ENCODE peak calls at places on chromosomes 1 and 21, in nine cellular contexts. V, A, S, W, I, R, Y, C and K are unnamed samples.

GRCh38 chr21:46191257-46191685 is 7.0 kb upstream of the SPATC1L start:
- DNase-seq in C (peak; percentile 68), Y (no peak), V (peak; percentile 21), W (no peak), I (peak; percentile 11), R (no peak), A (peak; percentile 91), S (peak; percentile 85), K (no peak)

GRCh38 chr1:161725888-161726630 is 4.7 kb downstream of the FCRLB start:
- DNase-seq in Y (peak; percentile 30), W (peak; percentile 53), S (peak; percentile 59), A (peak; percentile 21), C (peak; percentile 80), I (peak; percentile 69), V (peak; percentile 48), R (peak; percentile 66), K (peak; percentile 60)

GRCh38 chr1:200771625-200772555 is 33.2 kb downstream of the CAMSAP2 start:
- DNase-seq in W (no peak), S (peak; percentile 25), V (no peak), C (no peak), I (peak; percentile 21), Y (peak; percentile 65), A (no peak), R (no peak), K (peak; percentile 81)

GRCh38 chr1:177448652-177449351 is 278.0 kb downstream of the BRINP2 start:
- DNase-seq in C (no peak), V (no peak), S (peak; percentile 26), A (peak; percentile 4), R (no peak), I (no peak), W (no peak), Y (no peak), K (no peak)

GRCh38 chr1:198258491-198258890 is 101.7 kb downstream of the NEK7 start:
- DNase-seq in V (no peak), Y (no peak), S (peak; percentile 92), W (no peak), R (no peak), C (no peak), A (peak; percentile 68), I (no peak), K (peak; percentile 77)

GRCh38 chr1:75330633-75331032 is 196.4 kb downstream of the LHX8 start:
- DNase-seq in S (peak; percentile 6), R (no peak), C (no peak), W (no peak), A (no peak), I (peak; percentile 7), V (no peak), Y (no peak), K (no peak)

GRCh38 chr1:34101151-34101550 is 63.9 kb downstream of the CSMD2 start:
- DNase-seq in I (no peak), Y (no peak), S (peak; percentile 17), R (no peak), A (peak; percentile 84), V (no peak), C (no peak), W (no peak), K (peak; percentile 29)

GRCh38 chr21:31184462-31184861 is 146.2 kb upstream of the KRTAP19-8 start:
- DNase-seq in V (no peak), Y (no peak), R (no peak), W (no peak), S (no peak), A (no peak), I (no peak), C (no peak), K (no peak)

GRCh38 chr1:178690496-178690895 is 34.5 kb upstream of the RALGPS2 start:
- DNase-seq in C (no peak), Y (no peak), R (no peak), A (no peak), S (no peak), W (no peak), I (no peak), V (no peak), K (no peak)

GRCh38 chr1:8347635-8348034 is 29.7 kb downstream of the SLC45A1 start:
- DNase-seq in V (no peak), W (no peak), C (no peak), I (no peak), R (no peak), Y (no peak), S (peak; percentile 27), A (no peak), K (peak; percentile 23)

GRCh38 chr21:26845066-26845749 is at the start of gene ADAMTS1:
- DNase-seq in C (peak; percentile 98), A (peak; percentile 91), I (peak; percentile 95), S (peak; percentile 91), R (peak; percentile 85), Y (no peak), V (peak; percentile 71), W (no peak), K (peak; percentile 73)

GRCh38 chr1:168454211-168454815 is 89.5 kb downstream of the XCL2 start:
- DNase-seq in C (no peak), R (no peak), Y (no peak), S (no peak), A (peak; percentile 74), V (no peak), I (no peak), W (no peak), K (peak; percentile 44)

GRCh38 chr1:55062801-55063561 is 23.6 kb downstream of the PCSK9 start:
- DNase-seq in I (no peak), R (no peak), S (no peak), C (no peak), W (no peak), V (no peak), Y (no peak), A (no peak), K (no peak)

GRCh38 chr21:46151989-46152938 is 3.1 kb downstream of the FTCD start:
- DNase-seq in C (peak; percentile 46), I (no peak), A (no peak), R (no peak), W (no peak), S (no peak), V (peak; percentile 18), Y (no peak), K (no peak)

GRCh38 chr21:45557611-45558043 is 15.4 kb upstream of the SLC19A1 start:
- DNase-seq in C (no peak), W (no peak), R (no peak), Y (no peak), S (no peak), V (no peak), I (no peak), A (no peak), K (no peak)

GRCh38 chr1:176897350-176898236 is 266.9 kb downstream of the ASTN1 start:
- DNase-seq in W (peak; percentile 28), S (peak; percentile 69), A (peak; percentile 80), V (peak; percentile 55), C (peak; percentile 79), R (peak; percentile 81), I (peak; percentile 72), Y (peak; percentile 65), K (peak; percentile 34)

GRCh38 chr21:41367598-41368360 is 6.0 kb downstream of the MX2 start:
- DNase-seq in V (no peak), W (no peak), C (no peak), R (no peak), Y (no peak), I (no peak), S (no peak), A (no peak), K (no peak)

GRCh38 chr1:31954607-31955283 is 16.6 kb upstream of the PTP4A2 start:
- DNase-seq in A (peak; percentile 89), R (no peak), Y (peak; percentile 33), I (peak; percentile 87), W (no peak), V (peak; percentile 85), C (peak; percentile 95), S (peak; percentile 98), K (peak; percentile 90)

GRCh38 chr1:156670791-156671190 is 6.4 kb downstream of the NES start:
- DNase-seq in W (no peak), Y (no peak), S (no peak), I (no peak), R (no peak), A (no peak), C (peak; percentile 28), V (no peak), K (no peak)